ENCODE peak calls at places on chromosomes 2 and 18, in five cellular contexts. R is A549, U is vagina, S is astrocyte of the spinal cord, H is cardiac muscle cell. M is an unnamed sample.

GRCh38 chr2:102301867-102302362 is 9.4 kb upstream of the IL1RL1 start:
- DNase-seq in R (peak; percentile 40), U (no peak), S (no peak), H (peak; percentile 53), M (peak; percentile 28)

GRCh38 chr2:188119112-188119838 is 172.4 kb upstream of the GULP1 start:
- DNase-seq in R (no peak), U (no peak), S (no peak), H (peak; percentile 26), M (no peak)

GRCh38 chr18:5444269-5444668 is 99.5 kb downstream of the EPB41L3 start:
- DNase-seq in R (no peak), U (no peak), S (no peak), H (no peak), M (no peak)

GRCh38 chr2:72915907-72916742 is 1.2 kb upstream of the EMX1 start:
- DNase-seq in R (peak; percentile 68), U (no peak), S (no peak), H (peak; percentile 76), M (peak; percentile 85)

GRCh38 chr2:110688594-110689091 is 10.8 kb upstream of the BUB1 start:
- DNase-seq in R (no peak), U (no peak), S (peak; percentile 69), H (no peak), M (no peak)

GRCh38 chr2:180202591-180202990 is 195.5 kb upstream of the CWC22 start:
- DNase-seq in R (no peak), U (no peak), S (peak; percentile 20), H (no peak), M (no peak)

GRCh38 chr2:98508690-98509054 is 64.0 kb downstream of the INPP4A start:
- DNase-seq in R (no peak), U (no peak), S (peak; percentile 49), H (no peak), M (peak; percentile 34)

GRCh38 chr2:232761301-232761907 is 15.0 kb downstream of the KCNJ13 start:
- DNase-seq in R (peak; percentile 69), U (no peak), S (peak; percentile 54), H (peak; percentile 54), M (no peak)

GRCh38 chr2:31996571-31997150 is 14.1 kb downstream of the MEMO1 start:
- DNase-seq in R (no peak), U (no peak), S (no peak), H (no peak), M (no peak)

GRCh38 chr2:134160793-134161504 is 92.9 kb upstream of the MGAT5 start:
- DNase-seq in R (no peak), U (no peak), S (no peak), H (no peak), M (no peak)

GRCh38 chr2:127176371-127177311 is 43.5 kb downstream of the CYP27C1 start:
- DNase-seq in R (no peak), U (no peak), S (no peak), H (no peak), M (peak; percentile 91)

DNA sequence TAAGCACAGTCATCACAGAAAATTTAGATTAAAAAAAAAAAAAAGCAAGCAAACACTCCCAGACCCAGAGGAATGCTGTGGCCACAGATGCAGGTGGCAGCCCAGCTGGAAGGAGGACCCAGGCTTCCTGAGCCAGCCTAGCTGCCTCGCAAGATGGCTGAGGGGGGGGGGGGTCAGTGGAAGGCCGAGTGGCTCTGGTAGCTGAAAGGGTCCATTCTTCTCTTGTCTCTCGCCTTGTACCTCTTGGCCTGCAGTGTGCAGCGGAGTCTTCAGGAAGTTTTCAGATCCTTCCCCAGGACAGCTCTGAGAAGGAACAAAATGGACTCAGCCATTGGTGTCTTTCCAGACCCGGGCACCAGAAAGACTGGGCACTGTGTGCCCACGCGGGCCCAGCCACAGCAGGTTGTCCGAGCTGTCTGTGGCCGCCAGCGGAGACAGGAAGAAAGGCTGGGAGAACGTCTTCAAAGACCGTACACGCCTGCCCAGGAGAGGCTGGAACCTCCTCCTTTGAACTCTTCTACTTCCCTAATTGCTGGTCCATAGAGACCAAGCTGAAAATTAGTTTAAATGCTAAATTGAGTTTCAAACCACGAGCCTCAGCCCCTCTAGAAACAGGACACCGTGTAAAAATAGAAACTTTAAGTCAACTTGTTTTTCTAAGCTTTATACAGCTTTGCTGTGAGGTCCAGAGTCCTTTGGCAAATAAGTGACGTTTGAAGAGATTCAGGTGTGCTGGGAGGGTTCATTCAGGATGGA is 21.4 kb downstream of the APCDD1 start:
- DNase-seq in R (no peak), U (no peak), S (no peak), H (no peak), M (no peak)
- H3K4me3 ChIP-seq in R (no peak overlapping the region), U (no peak overlapping the region), S (no peak overlapping the region), H (no peak overlapping the region), M (no peak overlapping the region)

GRCh38 chr18:47658498-47658897 is 272.0 kb downstream of the SMAD2 start:
- DNase-seq in R (no peak), U (no peak), S (no peak), H (no peak), M (no peak)
- TF ChIP-seq CTCF in R (no peak), U (no peak), S (no peak), H (no peak), M (no peak)

GRCh38 chr18:11948852-11949523 is 32.3 kb upstream of the IMPA2 start:
- DNase-seq in R (no peak), U (no peak), S (peak; percentile 24), H (no peak), M (no peak)

GRCh38 chr18:11950824-11951223 is 30.5 kb upstream of the IMPA2 start:
- DNase-seq in R (no peak), U (no peak), S (no peak), H (no peak), M (no peak)

GRCh38 chr18:11946756-11947155 is 34.6 kb upstream of the IMPA2 start:
- DNase-seq in R (no peak), U (no peak), S (peak; percentile 81), H (no peak), M (no peak)

GRCh38 chr18:11944786-11945185 is 36.5 kb upstream of the IMPA2 start:
- DNase-seq in R (no peak), U (no peak), S (no peak), H (no peak), M (no peak)

DNA sequence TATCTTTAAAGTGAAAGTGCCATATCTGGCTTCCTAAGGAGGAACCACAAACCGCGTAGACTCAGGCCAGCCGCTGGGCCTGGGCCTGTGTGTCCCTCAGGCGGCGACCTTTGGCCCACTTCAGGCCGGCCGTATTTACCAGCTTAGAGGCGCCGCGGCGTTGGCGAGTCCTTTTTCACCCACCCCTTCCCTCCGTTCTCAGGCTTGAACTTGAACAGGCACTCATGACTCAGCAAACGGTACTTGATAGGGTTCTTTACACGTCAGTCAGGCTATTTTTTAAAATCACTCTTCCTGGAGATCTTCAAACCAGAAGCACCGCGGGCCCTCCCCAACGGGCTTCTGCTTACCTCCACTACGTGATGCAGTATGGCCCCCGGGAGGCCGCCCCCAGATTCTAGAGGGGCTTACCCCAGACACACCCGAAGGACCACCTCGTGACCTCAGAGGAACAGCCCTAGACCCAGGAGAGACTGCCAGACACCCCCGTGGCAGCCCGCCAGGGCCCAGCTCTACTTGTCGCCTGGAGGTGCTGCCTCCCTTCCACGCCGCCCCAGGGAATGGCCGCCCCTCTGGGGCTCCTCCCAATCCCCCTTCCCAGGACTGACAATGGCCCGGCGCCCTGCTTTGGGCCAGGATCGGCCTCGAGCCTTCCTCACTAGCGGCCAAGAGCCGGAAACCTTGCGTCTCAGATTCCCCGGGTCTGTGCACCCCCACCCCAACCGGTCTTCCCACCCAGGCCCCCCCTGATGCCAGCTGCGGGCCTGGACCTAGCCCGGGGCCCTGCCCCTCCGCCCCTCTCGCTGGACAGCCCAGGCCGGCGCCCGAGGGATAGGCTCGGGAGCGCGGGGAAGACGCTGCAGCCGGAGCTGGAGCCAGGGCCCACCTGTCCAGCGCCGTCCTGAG is 33.8 kb upstream of the IMPA2 start:
- DNase-seq in R (peak; percentile 98), U (no peak), S (peak; percentile 96), H (peak; percentile 92), M (peak; percentile 92)
- H3K4me3 ChIP-seq in R (peak overlapping the region; percentile 49), U (peak overlapping the region; percentile 51), S (peak overlapping the region; percentile 20), H (peak overlapping the region; percentile 18), M (peak overlapping the region; percentile 37)

GRCh38 chr18:304887-305529 is 37.2 kb upstream of the THOC1 start:
- DNase-seq in R (no peak), U (no peak), S (peak; percentile 15), H (peak; percentile 9), M (no peak)
- TF ChIP-seq CTCF in R (no peak), U (no peak), S (no peak), H (no peak), M (no peak)

GRCh38 chr2:86283461-86284030 is 53.9 kb downstream of the REEP1 start:
- DNase-seq in R (no peak), U (no peak), S (peak; percentile 14), H (no peak), M (no peak)
- H3K4me3 ChIP-seq in R (no peak overlapping the region), U (no peak overlapping the region), S (no peak overlapping the region), H (no peak overlapping the region), M (no peak overlapping the region)

DNA sequence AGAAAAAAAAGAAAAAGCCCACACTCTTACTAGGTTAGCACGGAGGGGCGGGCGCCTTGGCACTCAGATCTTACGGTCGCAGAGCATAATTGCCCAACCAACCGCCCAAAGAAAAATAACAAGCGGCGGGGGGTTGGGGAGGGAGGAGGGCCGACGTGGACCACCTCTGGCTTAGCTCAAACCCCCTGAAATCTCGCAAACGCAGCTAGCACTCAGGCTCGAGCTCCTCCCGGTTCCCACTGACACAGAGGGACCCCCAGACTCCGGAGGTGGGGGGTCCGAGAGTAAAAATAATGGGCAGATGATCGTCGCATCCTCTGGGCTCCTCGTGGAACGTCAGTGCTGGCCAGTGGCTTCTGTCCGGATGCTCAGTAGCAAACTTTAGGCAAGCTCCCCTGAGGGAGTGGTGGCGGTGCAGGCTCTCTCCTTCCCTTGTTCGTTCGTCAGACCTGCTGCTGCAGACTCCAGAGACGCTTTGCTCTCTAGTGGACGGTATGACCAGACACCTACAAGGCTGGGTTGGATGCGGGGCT is 12.0 kb downstream of the CATIP start:
- DNase-seq in R (no peak), U (no peak), S (no peak), H (peak; percentile 20), M (no peak)
- TF ChIP-seq CTCF in R (no peak), U (no peak), S (no peak), H (peak; percentile 6), M (no peak)

DNA sequence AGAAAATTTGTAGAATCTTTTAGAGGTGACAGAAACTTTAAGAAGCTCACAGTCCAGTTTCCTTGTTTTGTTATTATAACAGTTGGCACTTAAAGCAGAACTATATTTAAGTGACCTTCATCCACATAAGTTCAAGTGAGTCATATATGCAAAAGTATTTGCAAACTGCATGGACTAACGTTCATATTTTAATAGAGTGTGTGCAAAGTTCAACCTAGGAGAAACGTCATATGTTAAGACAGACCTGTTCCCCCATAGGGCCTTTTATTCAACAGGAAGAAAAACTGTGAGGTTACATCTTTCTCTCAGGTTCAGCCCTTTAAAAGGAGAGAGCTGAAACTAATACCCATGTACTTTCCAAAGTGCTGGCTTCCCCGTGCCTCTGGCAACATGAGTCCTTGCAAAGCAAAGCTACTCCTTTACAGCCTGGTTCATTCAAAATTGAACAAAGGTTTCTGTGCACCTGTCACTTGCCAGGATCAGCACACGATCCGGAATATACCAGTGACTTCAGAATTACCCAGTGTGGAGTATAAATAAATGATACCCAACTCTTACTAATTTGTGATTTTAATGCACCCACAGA is 280.0 kb upstream of the RAB12 start:
- DNase-seq in R (peak; percentile 50), U (no peak), S (peak; percentile 67), H (peak; percentile 14), M (no peak)
- H3K4me3 ChIP-seq in R (no peak overlapping the region), U (no peak overlapping the region), S (no peak overlapping the region), H (no peak overlapping the region), M (no peak overlapping the region)